ENCODE peak calls at places on chromosomes 13 and 19, in four cellular contexts. J is foreskin fibroblast; T is left ventricle myocardium inferior; Y is CD8-positive, alpha-beta memory T cell. K is an unnamed sample.

GRCh38 chr13:73220966-73221720 is 162.3 kb downstream of the KLF5 start:
- DNase-seq in J (no peak), Y (no peak), T (no peak), K (no peak)

GRCh38 chr19:19171821-19172532 is 1.9 kb upstream of the MEF2B start:
- DNase-seq in Y (no peak), T (no peak), J (peak; percentile 57), K (no peak)

GRCh38 chr19:45677351-45678230 is 9.6 kb downstream of the GIPR start:
- DNase-seq in J (peak; percentile 57), Y (peak; percentile 77), T (peak; percentile 53), K (no peak)

GRCh38 chr13:87498681-87499080 is 172.5 kb upstream of the SLITRK5 start:
- DNase-seq in Y (no peak), T (no peak), J (no peak), K (no peak)

GRCh38 chr13:109584844-109585361 is 201.5 kb downstream of the IRS2 start:
- DNase-seq in T (no peak), J (no peak), Y (no peak), K (no peak)

GRCh38 chr19:17931532-17932191 is 1.2 kb upstream of the CCDC124 start:
- DNase-seq in J (no peak), Y (no peak), T (no peak), K (no peak)

GRCh38 chr19:47696635-47697034 is 16.6 kb upstream of the EHD2 start:
- DNase-seq in Y (no peak), J (no peak), T (no peak), K (no peak)

GRCh38 chr13:21022056-21022693 is 39.2 kb downstream of the LATS2 start:
- DNase-seq in T (no peak), Y (no peak), J (no peak), K (no peak)

GRCh38 chr13:82681535-82681934 is 1200.7 kb downstream of the SLITRK1 start:
- DNase-seq in T (no peak), J (no peak), Y (no peak), K (no peak)

GRCh38 chr19:15115080-15115479 is 7.9 kb downstream of the SYDE1 start:
- DNase-seq in T (peak; percentile 90), J (peak; percentile 55), Y (no peak), K (no peak)

GRCh38 chr13:98575876-98576214 is 1.1 kb downstream of the STK24 start:
- DNase-seq in Y (no peak), J (no peak), T (no peak), K (no peak)

GRCh38 chr13:80109313-80109712 is 231.6 kb downstream of the SPRY2 start:
- DNase-seq in J (no peak), T (no peak), Y (no peak), K (no peak)

GRCh38 chr19:55156202-55157063 is 1.1 kb downstream of the TNNI3 start:
- DNase-seq in T (peak; percentile 63), J (peak; percentile 53), Y (no peak), K (no peak)

GRCh38 chr19:56091066-56091490 is 30.0 kb downstream of the ZNF787 start:
- DNase-seq in T (no peak), Y (no peak), J (peak; percentile 41), K (no peak)

GRCh38 chr19:50173144-50173543 is 10.1 kb upstream of the IZUMO2 start:
- DNase-seq in Y (no peak), J (no peak), T (no peak), K (no peak)

DNA sequence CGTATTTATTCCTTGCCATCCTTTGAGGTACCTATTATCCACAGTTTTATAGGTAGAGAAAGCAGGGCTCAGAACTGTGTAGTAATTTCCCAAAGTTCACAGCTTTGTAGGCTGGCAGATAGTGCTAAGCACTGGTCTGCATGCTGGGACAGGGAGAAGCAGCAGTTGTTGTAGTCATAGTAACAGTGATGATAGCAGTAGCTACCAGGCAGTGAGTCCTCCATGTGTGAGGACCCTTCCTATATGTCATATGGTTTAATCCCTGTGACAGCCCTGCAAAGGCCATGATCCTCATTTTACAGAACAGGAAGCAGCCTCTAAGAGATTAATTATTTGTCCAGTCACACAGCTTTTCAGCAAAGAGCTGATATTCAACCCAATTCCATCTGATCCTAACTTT is 21.0 kb downstream of the SERP2 start:
- DNase-seq in J (no peak), T (no peak), Y (no peak), K (no peak)
- H3K4me3 ChIP-seq in J (no peak overlapping the region), T (no peak overlapping the region), Y (no peak overlapping the region), K (no peak overlapping the region)

DNA sequence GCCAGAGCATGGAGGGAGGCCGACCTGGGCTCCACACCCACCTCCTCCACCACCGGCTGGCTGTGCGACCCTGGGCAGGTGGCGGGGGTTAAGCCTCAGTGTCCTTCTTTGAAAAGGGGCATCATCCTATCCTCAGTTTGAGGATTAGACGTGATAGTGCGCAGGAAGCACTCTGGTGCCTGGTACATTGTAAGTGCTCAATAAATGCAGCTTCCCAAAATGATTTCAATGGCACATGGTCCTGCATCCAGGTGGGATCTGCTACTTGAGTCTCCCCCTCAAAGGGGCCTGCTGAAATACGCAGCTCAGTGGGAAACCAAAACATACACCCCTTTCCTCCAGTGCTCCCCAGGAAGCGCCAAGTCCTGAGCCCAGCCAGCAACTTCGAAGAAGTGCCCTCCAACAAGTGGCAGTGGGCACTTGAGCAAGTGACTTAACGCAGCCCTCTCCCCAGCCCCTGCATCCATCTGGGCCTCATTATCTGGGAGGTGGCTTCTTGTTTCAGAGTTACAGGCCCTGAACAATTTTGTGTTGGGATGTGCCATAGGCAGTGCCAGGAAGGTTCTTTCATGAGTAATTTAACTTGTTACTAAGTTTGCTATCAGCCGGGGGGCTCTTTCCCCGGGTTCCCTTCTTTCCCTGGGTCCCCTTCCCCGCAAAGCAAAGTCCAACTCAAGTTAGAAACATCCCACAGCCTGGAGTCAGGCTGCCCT is 17.9 kb downstream of the ACTN4 start:
- DNase-seq in T (no peak), J (no peak), Y (no peak), K (no peak)
- H3K4me3 ChIP-seq in T (peak overlapping the region; percentile 48), J (no peak overlapping the region), Y (no peak overlapping the region), K (no peak overlapping the region)

GRCh38 chr13:48220592-48221300 is 12.3 kb upstream of the ITM2B start:
- DNase-seq in Y (no peak), T (no peak), J (no peak), K (no peak)
- H3K4me3 ChIP-seq in Y (peak overlapping the region; percentile 49), T (peak overlapping the region; percentile 57), J (no peak overlapping the region), K (no peak overlapping the region)

GRCh38 chr19:1568320-1569019 is at the start of gene MEX3D:
- DNase-seq in Y (peak; percentile 79), T (peak; percentile 81), J (peak; percentile 66), K (no peak)

GRCh38 chr19:1566392-1567115 is 1.6 kb downstream of the MEX3D start:
- DNase-seq in T (peak; percentile 68), J (peak; percentile 78), Y (no peak), K (peak; percentile 9)

GRCh38 chr19:1569997-1570396 is 1.9 kb upstream of the MEX3D start:
- DNase-seq in T (no peak), Y (no peak), J (no peak), K (no peak)

GRCh38 chr19:1567848-1568227 is 287 bp downstream of the MEX3D start:
- DNase-seq in Y (no peak), T (no peak), J (no peak), K (no peak)

GRCh38 chr19:1567116-1567847 is 843 bp downstream of the MEX3D start:
- DNase-seq in T (peak; percentile 47), Y (no peak), J (no peak), K (no peak)
- H3K4me3 ChIP-seq in T (peak overlapping the region; percentile 84), Y (no peak overlapping the region), J (peak overlapping the region; percentile 78), K (peak overlapping the region; percentile 78)

DNA sequence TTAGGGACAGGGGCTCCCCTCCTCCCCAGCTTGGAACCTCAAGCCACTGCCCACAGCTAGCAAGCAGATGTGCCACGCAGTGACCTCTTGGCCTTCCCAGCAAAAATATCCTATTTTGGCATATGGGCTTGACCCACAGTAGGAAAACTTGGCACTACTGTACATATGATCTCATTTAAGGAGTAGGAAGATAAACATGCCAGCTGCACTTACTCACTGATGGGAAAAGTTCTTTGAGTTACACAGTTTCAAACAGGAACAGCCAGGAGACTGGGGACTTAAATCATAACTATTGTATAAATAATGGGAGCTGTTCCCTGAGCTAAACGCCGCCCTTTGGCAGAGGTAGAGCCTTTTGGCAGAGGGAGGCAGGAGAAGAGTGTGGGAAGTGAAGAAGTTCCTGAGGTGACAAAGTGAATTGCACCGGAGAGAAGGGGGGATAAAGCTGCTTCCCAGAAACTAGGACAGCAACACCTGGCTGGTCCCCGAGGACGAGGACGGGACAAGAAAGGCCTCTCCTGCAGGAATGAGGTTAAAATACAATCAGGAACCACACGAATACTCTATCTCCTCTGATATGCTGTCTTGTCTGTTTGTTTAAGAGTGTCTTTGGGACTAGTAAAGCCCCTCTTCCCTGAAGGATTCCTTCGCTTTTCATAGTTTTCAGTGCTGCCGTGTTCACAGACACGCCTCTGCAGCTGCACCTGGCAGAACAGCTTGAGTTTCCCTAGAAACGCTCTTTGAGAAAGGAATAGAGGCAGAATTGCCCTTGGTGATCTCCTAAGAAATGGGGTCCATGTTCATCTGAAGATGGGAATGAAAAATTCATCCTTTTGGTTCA is 5.9 kb downstream of the SACS start:
- DNase-seq in J (peak; percentile 90), Y (no peak), T (no peak), K (peak; percentile 79)
- H3K4me3 ChIP-seq in J (peak overlapping the region; percentile 5), Y (no peak overlapping the region), T (peak overlapping the region; percentile 11), K (peak overlapping the region; percentile 39)

GRCh38 chr13:65971541-65971940 is 1258.6 kb downstream of the PCDH9 start:
- DNase-seq in T (no peak), J (no peak), Y (no peak), K (no peak)

GRCh38 chr13:65964672-65965071 is 1265.5 kb downstream of the PCDH9 start:
- DNase-seq in J (no peak), T (no peak), Y (no peak), K (no peak)

GRCh38 chr13:65965496-65965895 is 1264.6 kb downstream of the PCDH9 start:
- DNase-seq in T (no peak), Y (no peak), J (peak; percentile 79), K (no peak)

GRCh38 chr13:65966991-65967451 is 1263.1 kb downstream of the PCDH9 start:
- DNase-seq in J (no peak), T (no peak), Y (no peak), K (no peak)
- H3K4me3 ChIP-seq in J (no peak overlapping the region), T (no peak overlapping the region), Y (no peak overlapping the region), K (no peak overlapping the region)